ENCODE peak calls at places on chromosomes 13 and 19, in ten cellular contexts. M, S, Y, L, X, U, A, V, T and Q are unnamed samples.

GRCh38 chr19:31470229-31470939 is 121.1 kb upstream of the TSHZ3 start:
- DNase-seq in M (no peak), S (no peak), Y (no peak), L (no peak), X (no peak), U (no peak), A (no peak), V (no peak), T (no peak), Q (no peak)

GRCh38 chr19:290539-291521 is at the start of gene PLPP2:
- DNase-seq in M (peak), S (no peak), Y (no peak), L (peak), X (peak), U (no peak), A (no peak), V (no peak), T (no peak), Q (no peak)

GRCh38 chr19:13459351-13459750 is 46.9 kb downstream of the CACNA1A start:
- DNase-seq in M (no peak), S (no peak), Y (no peak), L (no peak), X (no peak), U (peak), A (no peak), V (no peak), T (no peak), Q (no peak)

GRCh38 chr19:13056052-13056660 is 46.5 kb downstream of the LYL1 start:
- DNase-seq in M (peak), S (peak), Y (no peak), L (peak), X (peak), U (peak), A (no peak), V (no peak), T (no peak), Q (no peak)

GRCh38 chr13:32528358-32528757 is 10.2 kb downstream of the N4BP2L2 start:
- DNase-seq in M (peak), S (no peak), Y (no peak), L (no peak), X (no peak), U (no peak), A (no peak), V (no peak), T (no peak), Q (no peak)

GRCh38 chr19:18846862-18847515 is 15.2 kb downstream of the UPF1 start:
- DNase-seq in M (peak), S (peak), Y (no peak), L (peak), X (peak), U (peak), A (no peak), V (peak), T (peak), Q (no peak)

GRCh38 chr19:35890113-35890650 is 10.2 kb downstream of the NFKBID start:
- DNase-seq in M (no peak), S (no peak), Y (no peak), L (no peak), X (no peak), U (no peak), A (no peak), V (no peak), T (no peak), Q (no peak)

GRCh38 chr19:54415901-54416621 is 797 bp downstream of the TTYH1 start:
- DNase-seq in M (no peak), S (no peak), Y (no peak), L (no peak), X (no peak), U (no peak), A (no peak), V (no peak), T (no peak), Q (no peak)

GRCh38 chr19:38266981-38267597 is 2.7 kb downstream of the SPINT2 start:
- DNase-seq in M (peak), S (no peak), Y (peak), L (peak), X (no peak), U (no peak), A (no peak), V (no peak), T (no peak), Q (peak)